ENCODE peak calls at places on chromosomes 4 and X, in eight cellular contexts. One of them, this sample, is unnamed.

GRCh38 chr4:148007303-148007702 is 275.4 kb downstream of the ARHGAP10 start:
- DNase-seq in PC-3: peak
- DNase-seq in hepatocyte: peak
- DNase-seq in SK-N-SH: no peak
- DNase-seq in AG08395: peak
- DNase-seq in HT1080: peak
- DNase-seq in stromal cell of bone marrow: peak
- DNase-seq in hippocampal formation: no peak
- DNase-seq in this sample: no peak

GRCh38 chrX:46715521-46715920 is 43.4 kb downstream of the SLC9A7 start:
- DNase-seq in PC-3: no peak
- DNase-seq in hepatocyte: no peak
- DNase-seq in SK-N-SH: no peak
- DNase-seq in AG08395: no peak
- DNase-seq in HT1080: no peak
- DNase-seq in stromal cell of bone marrow: no peak
- DNase-seq in hippocampal formation: no peak
- DNase-seq in this sample: no peak

GRCh38 chrX:65488496-65488895 is 46.1 kb downstream of the LAS1L start:
- DNase-seq in PC-3: peak
- DNase-seq in hepatocyte: no peak
- DNase-seq in SK-N-SH: no peak
- DNase-seq in AG08395: peak
- DNase-seq in HT1080: no peak
- DNase-seq in stromal cell of bone marrow: no peak
- DNase-seq in hippocampal formation: no peak
- DNase-seq in this sample: no peak

GRCh38 chrX:107715331-107716044 is 60.1 kb downstream of the TSC22D3 start:
- DNase-seq in PC-3: no peak
- DNase-seq in hepatocyte: no peak
- DNase-seq in SK-N-SH: peak
- DNase-seq in AG08395: no peak
- DNase-seq in HT1080: no peak
- DNase-seq in stromal cell of bone marrow: peak
- DNase-seq in hippocampal formation: no peak
- DNase-seq in this sample: no peak

GRCh38 chrX:2502120-2502667 is 1.4 kb upstream of the DHRSX start:
- DNase-seq in PC-3: no peak
- DNase-seq in hepatocyte: no peak
- DNase-seq in SK-N-SH: no peak
- DNase-seq in AG08395: no peak
- DNase-seq in HT1080: no peak
- DNase-seq in stromal cell of bone marrow: no peak
- DNase-seq in hippocampal formation: no peak
- DNase-seq in this sample: no peak

GRCh38 chr4:184815046-184815877 is 10.5 kb downstream of the ACSL1 start:
- DNase-seq in PC-3: peak
- DNase-seq in hepatocyte: peak
- DNase-seq in SK-N-SH: peak
- DNase-seq in AG08395: peak
- DNase-seq in HT1080: peak
- DNase-seq in stromal cell of bone marrow: no peak
- DNase-seq in hippocampal formation: peak
- DNase-seq in this sample: no peak

GRCh38 chr4:54539500-54540029 is 118.2 kb upstream of the KIT start:
- DNase-seq in PC-3: no peak
- DNase-seq in hepatocyte: peak
- DNase-seq in SK-N-SH: peak
- DNase-seq in AG08395: peak
- DNase-seq in HT1080: no peak
- DNase-seq in stromal cell of bone marrow: no peak
- DNase-seq in hippocampal formation: peak
- DNase-seq in this sample: peak

GRCh38 chrX:43000121-43000520 is 222.2 kb upstream of the PPP1R2C start:
- DNase-seq in PC-3: no peak
- DNase-seq in hepatocyte: no peak
- DNase-seq in SK-N-SH: no peak
- DNase-seq in AG08395: no peak
- DNase-seq in HT1080: no peak
- DNase-seq in stromal cell of bone marrow: no peak
- DNase-seq in hippocampal formation: no peak
- DNase-seq in this sample: no peak

GRCh38 chrX:37905436-37906147 is 58.2 kb upstream of the DYNLT3 start:
- DNase-seq in PC-3: no peak
- DNase-seq in hepatocyte: peak
- DNase-seq in SK-N-SH: peak
- DNase-seq in AG08395: no peak
- DNase-seq in HT1080: peak
- DNase-seq in stromal cell of bone marrow: no peak
- DNase-seq in hippocampal formation: no peak
- DNase-seq in this sample: peak

GRCh38 chr4:147286846-147287587 is 193.9 kb upstream of the EDNRA start:
- DNase-seq in PC-3: no peak
- DNase-seq in hepatocyte: no peak
- DNase-seq in SK-N-SH: no peak
- DNase-seq in AG08395: no peak
- DNase-seq in HT1080: peak
- DNase-seq in stromal cell of bone marrow: no peak
- DNase-seq in hippocampal formation: no peak
- DNase-seq in this sample: no peak

GRCh38 chrX:64184396-64184795 is 21.1 kb downstream of the AMER1 start:
- DNase-seq in PC-3: no peak
- DNase-seq in hepatocyte: no peak
- DNase-seq in SK-N-SH: no peak
- DNase-seq in AG08395: no peak
- DNase-seq in HT1080: no peak
- DNase-seq in stromal cell of bone marrow: no peak
- DNase-seq in hippocampal formation: no peak
- DNase-seq in this sample: no peak

GRCh38 chr4:26015133-26015651 is 101.2 kb downstream of the SMIM20 start:
- DNase-seq in PC-3: no peak
- DNase-seq in hepatocyte: no peak
- DNase-seq in SK-N-SH: no peak
- DNase-seq in AG08395: peak
- DNase-seq in HT1080: peak
- DNase-seq in stromal cell of bone marrow: peak
- DNase-seq in hippocampal formation: no peak
- DNase-seq in this sample: no peak

GRCh38 chr4:142036795-142037583 is 400.6 kb downstream of the IL15 start:
- DNase-seq in PC-3: peak
- DNase-seq in hepatocyte: no peak
- DNase-seq in SK-N-SH: no peak
- DNase-seq in AG08395: peak
- DNase-seq in HT1080: peak
- DNase-seq in stromal cell of bone marrow: no peak
- DNase-seq in hippocampal formation: no peak
- DNase-seq in this sample: no peak

GRCh38 chr4:961651-962230 is 11.6 kb downstream of the DGKQ start:
- DNase-seq in PC-3: no peak
- DNase-seq in hepatocyte: no peak
- DNase-seq in SK-N-SH: no peak
- DNase-seq in AG08395: no peak
- DNase-seq in HT1080: no peak
- DNase-seq in stromal cell of bone marrow: no peak
- DNase-seq in hippocampal formation: no peak
- DNase-seq in this sample: peak

GRCh38 chr4:39354178-39354503 is 12.0 kb downstream of the RFC1 start:
- DNase-seq in PC-3: no peak
- DNase-seq in hepatocyte: peak
- DNase-seq in SK-N-SH: no peak
- DNase-seq in AG08395: no peak
- DNase-seq in HT1080: no peak
- DNase-seq in stromal cell of bone marrow: no peak
- DNase-seq in hippocampal formation: no peak
- DNase-seq in this sample: no peak

GRCh38 chr4:99683913-99684312 is 26.3 kb upstream of the C4orf54 start:
- DNase-seq in PC-3: no peak
- DNase-seq in hepatocyte: no peak
- DNase-seq in SK-N-SH: no peak
- DNase-seq in AG08395: no peak
- DNase-seq in HT1080: no peak
- DNase-seq in stromal cell of bone marrow: no peak
- DNase-seq in hippocampal formation: no peak
- DNase-seq in this sample: no peak

GRCh38 chr4:42391981-42392380 is 5.3 kb upstream of the SHISA3 start:
- DNase-seq in PC-3: no peak
- DNase-seq in hepatocyte: no peak
- DNase-seq in SK-N-SH: no peak
- DNase-seq in AG08395: no peak
- DNase-seq in HT1080: peak
- DNase-seq in stromal cell of bone marrow: no peak
- DNase-seq in hippocampal formation: no peak
- DNase-seq in this sample: peak

GRCh38 chr4:123535037-123535748 is 138.6 kb downstream of the SPRY1 start:
- DNase-seq in PC-3: no peak
- DNase-seq in hepatocyte: no peak
- DNase-seq in SK-N-SH: no peak
- DNase-seq in AG08395: no peak
- DNase-seq in HT1080: no peak
- DNase-seq in stromal cell of bone marrow: no peak
- DNase-seq in hippocampal formation: no peak
- DNase-seq in this sample: no peak

GRCh38 chrX:16772460-16772859 is 13.8 kb upstream of the TXLNG start:
- DNase-seq in PC-3: peak
- DNase-seq in hepatocyte: no peak
- DNase-seq in SK-N-SH: no peak
- DNase-seq in AG08395: no peak
- DNase-seq in HT1080: peak
- DNase-seq in stromal cell of bone marrow: no peak
- DNase-seq in hippocampal formation: no peak
- DNase-seq in this sample: no peak

GRCh38 chr4:76831475-76832390 is 66.2 kb downstream of the SOWAHB start:
- DNase-seq in PC-3: no peak
- DNase-seq in hepatocyte: peak
- DNase-seq in SK-N-SH: no peak
- DNase-seq in AG08395: no peak
- DNase-seq in HT1080: no peak
- DNase-seq in stromal cell of bone marrow: no peak
- DNase-seq in hippocampal formation: no peak
- DNase-seq in this sample: peak

GRCh38 chrX:11375614-11376119 is 82.5 kb downstream of the AMELX start:
- DNase-seq in PC-3: no peak
- DNase-seq in hepatocyte: peak
- DNase-seq in SK-N-SH: no peak
- DNase-seq in AG08395: no peak
- DNase-seq in HT1080: no peak
- DNase-seq in stromal cell of bone marrow: no peak
- DNase-seq in hippocampal formation: no peak
- DNase-seq in this sample: no peak

GRCh38 chr4:93788712-93789111 is 39.8 kb upstream of the ATOH1 start:
- DNase-seq in PC-3: peak
- DNase-seq in hepatocyte: peak
- DNase-seq in SK-N-SH: peak
- DNase-seq in AG08395: peak
- DNase-seq in HT1080: peak
- DNase-seq in stromal cell of bone marrow: no peak
- DNase-seq in hippocampal formation: no peak
- DNase-seq in this sample: no peak

GRCh38 chrX:20252392-20253231 is 14.1 kb downstream of the RPS6KA3 start:
- DNase-seq in PC-3: peak
- DNase-seq in hepatocyte: peak
- DNase-seq in SK-N-SH: peak
- DNase-seq in AG08395: peak
- DNase-seq in HT1080: peak
- DNase-seq in stromal cell of bone marrow: no peak
- DNase-seq in hippocampal formation: no peak
- DNase-seq in this sample: no peak

GRCh38 chr4:80268081-80268823 is 1.8 kb downstream of the FGF5 start:
- DNase-seq in PC-3: no peak
- DNase-seq in hepatocyte: peak
- DNase-seq in SK-N-SH: peak
- DNase-seq in AG08395: peak
- DNase-seq in HT1080: peak
- DNase-seq in stromal cell of bone marrow: peak
- DNase-seq in hippocampal formation: no peak
- DNase-seq in this sample: peak

GRCh38 chr4:87835732-87836131 is 3.0 kb downstream of the MEPE start:
- DNase-seq in PC-3: peak
- DNase-seq in hepatocyte: no peak
- DNase-seq in SK-N-SH: no peak
- DNase-seq in AG08395: no peak
- DNase-seq in HT1080: no peak
- DNase-seq in stromal cell of bone marrow: peak
- DNase-seq in hippocampal formation: no peak
- DNase-seq in this sample: peak

GRCh38 chr4:12712648-12713339 is 771.3 kb downstream of the RAB28 start:
- DNase-seq in PC-3: no peak
- DNase-seq in hepatocyte: no peak
- DNase-seq in SK-N-SH: no peak
- DNase-seq in AG08395: no peak
- DNase-seq in HT1080: no peak
- DNase-seq in stromal cell of bone marrow: no peak
- DNase-seq in hippocampal formation: no peak
- DNase-seq in this sample: no peak

This sample was measured in retina.